ENCODE peak calls at places on chromosome 1, in six cellular contexts. One of them, this sample, is unnamed.

GRCh38 chr1:2828586-2829250 is 27.2 kb upstream of the TTC34 start:
- DNase-seq in fibroblast of lung: no peak
- DNase-seq in aorta: peak; percentile 21
- DNase-seq in lower lobe of right lung: peak; percentile 17
- DNase-seq in adrenal gland: no peak
- DNase-seq in body of pancreas: no peak
- DNase-seq in this sample: peak; percentile 44

GRCh38 chr1:157158967-157159366 is 20.8 kb upstream of the ETV3 start:
- DNase-seq in adrenal gland: no peak
- DNase-seq in body of pancreas: no peak
- DNase-seq in fibroblast of lung: no peak
- DNase-seq in lower lobe of right lung: no peak
- DNase-seq in aorta: no peak
- DNase-seq in this sample: no peak

GRCh38 chr1:14623090-14623489 is 24.6 kb downstream of the KAZN start:
- DNase-seq in adrenal gland: no peak
- DNase-seq in aorta: no peak
- DNase-seq in fibroblast of lung: no peak
- DNase-seq in body of pancreas: no peak
- DNase-seq in lower lobe of right lung: no peak
- DNase-seq in this sample: no peak

GRCh38 chr1:118317836-118318614 is 133.0 kb upstream of the SPAG17 start:
- DNase-seq in body of pancreas: no peak
- DNase-seq in aorta: no peak
- DNase-seq in adrenal gland: no peak
- DNase-seq in fibroblast of lung: no peak
- DNase-seq in lower lobe of right lung: no peak
- DNase-seq in this sample: no peak

GRCh38 chr1:28530456-28530855 is 22.4 kb upstream of the TRNAU1AP start:
- DNase-seq in body of pancreas: no peak
- DNase-seq in aorta: no peak
- DNase-seq in adrenal gland: no peak
- DNase-seq in lower lobe of right lung: no peak
- DNase-seq in fibroblast of lung: no peak
- DNase-seq in this sample: no peak

GRCh38 chr1:152539901-152540300 is 25.6 kb downstream of the CRCT1 start:
- DNase-seq in body of pancreas: no peak
- DNase-seq in lower lobe of right lung: no peak
- DNase-seq in fibroblast of lung: no peak
- DNase-seq in adrenal gland: no peak
- DNase-seq in aorta: no peak
- DNase-seq in this sample: no peak

GRCh38 chr1:18010945-18011344 is 96.7 kb upstream of the IGSF21 start:
- DNase-seq in aorta: no peak
- DNase-seq in lower lobe of right lung: no peak
- DNase-seq in body of pancreas: no peak
- DNase-seq in adrenal gland: no peak
- DNase-seq in fibroblast of lung: no peak
- DNase-seq in this sample: no peak

GRCh38 chr1:65319141-65319540 is 9.8 kb downstream of the DNAJC6 start:
- DNase-seq in aorta: no peak
- DNase-seq in fibroblast of lung: no peak
- DNase-seq in adrenal gland: no peak
- DNase-seq in lower lobe of right lung: no peak
- DNase-seq in body of pancreas: no peak
- DNase-seq in this sample: no peak

GRCh38 chr1:183012301-183012994 is 10.8 kb upstream of the LAMC1 start:
- DNase-seq in body of pancreas: no peak
- DNase-seq in fibroblast of lung: no peak
- DNase-seq in lower lobe of right lung: no peak
- DNase-seq in aorta: no peak
- DNase-seq in adrenal gland: no peak
- DNase-seq in this sample: no peak

GRCh38 chr1:147099192-147099591 is 73.1 kb downstream of the PRKAB2 start:
- DNase-seq in adrenal gland: no peak
- DNase-seq in body of pancreas: no peak
- DNase-seq in fibroblast of lung: no peak
- DNase-seq in aorta: no peak
- DNase-seq in lower lobe of right lung: no peak
- DNase-seq in this sample: no peak

GRCh38 chr1:8384088-8384487 is 66.2 kb downstream of the SLC45A1 start:
- DNase-seq in fibroblast of lung: no peak
- DNase-seq in lower lobe of right lung: no peak
- DNase-seq in body of pancreas: no peak
- DNase-seq in adrenal gland: no peak
- DNase-seq in aorta: no peak
- DNase-seq in this sample: no peak

GRCh38 chr1:145979746-145980435 is 15.4 kb downstream of the POLR3GL start:
- DNase-seq in aorta: peak; percentile 63
- DNase-seq in body of pancreas: no peak
- DNase-seq in adrenal gland: peak; percentile 44
- DNase-seq in lower lobe of right lung: no peak
- DNase-seq in fibroblast of lung: no peak
- DNase-seq in this sample: no peak

GRCh38 chr1:239831577-239832355 is 259.9 kb upstream of the FMN2 start:
- DNase-seq in fibroblast of lung: no peak
- DNase-seq in body of pancreas: no peak
- DNase-seq in aorta: no peak
- DNase-seq in adrenal gland: no peak
- DNase-seq in lower lobe of right lung: no peak
- DNase-seq in this sample: no peak

GRCh38 chr1:76862447-76862846 is 4.8 kb upstream of the ST6GALNAC5 start:
- DNase-seq in body of pancreas: no peak
- DNase-seq in lower lobe of right lung: no peak
- DNase-seq in fibroblast of lung: peak; percentile 91
- DNase-seq in adrenal gland: no peak
- DNase-seq in aorta: no peak
- DNase-seq in this sample: no peak

DNA sequence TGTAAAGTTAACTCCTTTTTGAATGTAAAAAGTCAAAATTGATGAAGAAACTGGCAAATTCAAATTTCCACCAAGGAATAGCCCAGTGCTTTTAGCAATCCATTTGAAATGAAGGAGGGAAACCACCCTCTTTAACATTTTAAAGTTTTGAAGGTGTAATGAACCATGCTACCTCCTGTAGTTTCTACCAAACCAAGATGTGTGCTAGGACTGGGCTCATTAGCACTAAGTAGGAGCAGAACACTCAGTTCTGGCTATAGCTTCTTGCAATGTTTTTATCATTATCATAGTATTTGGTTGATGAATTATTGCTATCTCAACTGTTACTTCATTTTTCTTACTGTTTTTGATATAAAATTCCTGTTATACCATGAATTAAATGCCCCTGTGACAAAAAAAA is 319.2 kb upstream of the ZRANB2 start:
- DNase-seq in body of pancreas: no peak
- DNase-seq in fibroblast of lung: no peak
- DNase-seq in adrenal gland: no peak
- DNase-seq in aorta: no peak
- DNase-seq in lower lobe of right lung: no peak
- DNase-seq in this sample: no peak
- H3K9me3 ChIP-seq in body of pancreas: no peaks in the 10 kb centered on the region
- H3K9me3 ChIP-seq in fibroblast of lung: no peaks in the 10 kb centered on the region
- H3K9me3 ChIP-seq in adrenal gland: no peaks in the 10 kb centered on the region
- H3K9me3 ChIP-seq in aorta: no peaks in the 10 kb centered on the region
- H3K9me3 ChIP-seq in lower lobe of right lung: no peaks in the 10 kb centered on the region
- H3K9me3 ChIP-seq in this sample: no peaks in the 10 kb centered on the region

DNA sequence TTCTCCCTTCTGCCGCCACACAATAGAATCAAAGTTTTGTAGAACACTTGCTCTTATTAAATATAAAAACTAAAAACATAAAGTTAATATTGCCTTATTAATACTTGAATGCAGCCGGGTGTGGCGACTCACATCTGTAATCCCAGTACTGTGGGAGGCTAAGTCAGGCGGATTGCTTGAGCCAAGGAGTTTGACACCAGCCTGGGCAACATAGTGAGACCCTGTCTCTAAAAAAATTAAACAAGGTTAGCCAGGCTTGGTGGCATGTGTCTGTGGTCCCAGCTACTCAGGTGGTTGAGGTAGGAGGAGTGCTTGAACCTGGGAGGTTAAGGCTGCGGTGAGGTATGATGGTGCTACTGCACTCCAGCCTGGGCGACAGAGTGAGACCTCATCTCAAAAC is 13.2 kb upstream of the HHAT start:
- DNase-seq in adrenal gland: no peak
- DNase-seq in lower lobe of right lung: no peak
- DNase-seq in body of pancreas: no peak
- DNase-seq in aorta: no peak
- DNase-seq in fibroblast of lung: no peak
- DNase-seq in this sample: no peak
- H3K9me3 ChIP-seq in adrenal gland: no peaks in the 10 kb centered on the region
- H3K9me3 ChIP-seq in lower lobe of right lung: no peaks in the 10 kb centered on the region
- H3K9me3 ChIP-seq in body of pancreas: no peaks in the 10 kb centered on the region
- H3K9me3 ChIP-seq in aorta: no peaks in the 10 kb centered on the region
- H3K9me3 ChIP-seq in fibroblast of lung: no peaks in the 10 kb centered on the region
- H3K9me3 ChIP-seq in this sample: no peaks in the 10 kb centered on the region

DNA sequence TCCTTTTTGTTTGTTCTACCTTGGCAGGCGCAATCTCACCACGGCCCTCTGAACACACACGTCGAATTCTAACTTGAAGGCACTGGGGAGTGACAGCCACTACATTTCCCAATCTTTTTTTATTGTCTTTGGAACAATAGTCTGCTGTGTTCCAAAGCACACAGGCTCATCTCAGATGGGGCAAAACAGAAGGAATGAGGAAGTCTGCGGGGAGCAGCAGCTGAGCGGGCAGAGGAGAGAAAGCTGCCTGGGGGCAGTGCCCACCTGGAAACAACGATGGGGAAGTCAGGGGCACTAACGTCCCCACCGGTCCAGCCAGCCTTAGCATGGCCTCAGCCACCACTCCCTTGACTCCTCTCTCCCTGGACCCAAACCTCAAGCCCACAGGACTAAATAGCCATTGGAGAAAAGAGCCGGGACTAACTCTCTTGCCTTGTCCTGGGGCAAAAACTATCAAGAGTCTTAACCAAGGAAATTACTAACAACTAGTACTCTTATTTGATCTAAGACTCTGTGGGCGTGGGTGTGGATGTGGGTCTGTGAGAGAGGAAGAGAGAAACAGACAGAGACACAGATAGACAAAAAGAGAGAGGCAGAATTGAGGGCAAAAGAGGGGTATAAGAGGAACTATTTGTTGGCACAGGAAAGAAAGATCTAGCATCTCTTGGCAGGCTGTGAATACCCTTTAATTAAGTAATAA is 34.2 kb downstream of the SYF2 start:
- DNase-seq in aorta: no peak
- DNase-seq in body of pancreas: no peak
- DNase-seq in lower lobe of right lung: no peak
- DNase-seq in adrenal gland: no peak
- DNase-seq in fibroblast of lung: no peak
- DNase-seq in this sample: no peak
- H3K9me3 ChIP-seq in aorta: no peaks in the 10 kb centered on the region
- H3K9me3 ChIP-seq in body of pancreas: no peaks in the 10 kb centered on the region
- H3K9me3 ChIP-seq in lower lobe of right lung: no peaks in the 10 kb centered on the region
- H3K9me3 ChIP-seq in adrenal gland: no peaks in the 10 kb centered on the region
- H3K9me3 ChIP-seq in fibroblast of lung: no peaks in the 10 kb centered on the region
- H3K9me3 ChIP-seq in this sample: no peaks in the 10 kb centered on the region

GRCh38 chr1:203631946-203632345 is 5.3 kb downstream of the ATP2B4 start:
- DNase-seq in fibroblast of lung: no peak
- DNase-seq in aorta: no peak
- DNase-seq in body of pancreas: no peak
- DNase-seq in lower lobe of right lung: no peak
- DNase-seq in adrenal gland: no peak
- DNase-seq in this sample: no peak

GRCh38 chr1:203629509-203630082 is 3.0 kb downstream of the ATP2B4 start:
- DNase-seq in adrenal gland: peak; percentile 73
- DNase-seq in lower lobe of right lung: peak; percentile 85
- DNase-seq in body of pancreas: peak; percentile 75
- DNase-seq in fibroblast of lung: peak; percentile 49
- DNase-seq in aorta: peak; percentile 80
- DNase-seq in this sample: no peak

GRCh38 chr1:203628997-203629508 is 2.4 kb downstream of the ATP2B4 start:
- DNase-seq in body of pancreas: peak; percentile 14
- DNase-seq in adrenal gland: no peak
- DNase-seq in lower lobe of right lung: no peak
- DNase-seq in fibroblast of lung: peak; percentile 18
- DNase-seq in aorta: no peak
- DNase-seq in this sample: no peak

GRCh38 chr1:203631349-203631748 is 4.7 kb downstream of the ATP2B4 start:
- DNase-seq in adrenal gland: no peak
- DNase-seq in fibroblast of lung: no peak
- DNase-seq in body of pancreas: no peak
- DNase-seq in aorta: no peak
- DNase-seq in lower lobe of right lung: no peak
- DNase-seq in this sample: no peak

GRCh38 chr1:203630697-203631096 is 4.1 kb downstream of the ATP2B4 start:
- DNase-seq in aorta: no peak
- DNase-seq in fibroblast of lung: no peak
- DNase-seq in body of pancreas: no peak
- DNase-seq in lower lobe of right lung: no peak
- DNase-seq in adrenal gland: peak; percentile 76
- DNase-seq in this sample: no peak
- H3K9me3 ChIP-seq in aorta: no peaks in the 10 kb centered on the region
- H3K9me3 ChIP-seq in fibroblast of lung: no peaks in the 10 kb centered on the region
- H3K9me3 ChIP-seq in body of pancreas: no peaks in the 10 kb centered on the region
- H3K9me3 ChIP-seq in lower lobe of right lung: no peaks in the 10 kb centered on the region
- H3K9me3 ChIP-seq in adrenal gland: no peaks in the 10 kb centered on the region
- H3K9me3 ChIP-seq in this sample: no peaks in the 10 kb centered on the region

GRCh38 chr1:45409243-45409642 is 69.0 kb upstream of the MUTYH start:
- DNase-seq in body of pancreas: no peak
- DNase-seq in fibroblast of lung: no peak
- DNase-seq in lower lobe of right lung: no peak
- DNase-seq in aorta: no peak
- DNase-seq in adrenal gland: no peak
- DNase-seq in this sample: no peak

GRCh38 chr1:45401524-45401923 is 61.3 kb upstream of the MUTYH start:
- DNase-seq in lower lobe of right lung: no peak
- DNase-seq in aorta: no peak
- DNase-seq in body of pancreas: no peak
- DNase-seq in adrenal gland: no peak
- DNase-seq in fibroblast of lung: no peak
- DNase-seq in this sample: no peak

GRCh38 chr1:45403298-45404079 is 63.2 kb upstream of the MUTYH start:
- DNase-seq in body of pancreas: no peak
- DNase-seq in adrenal gland: no peak
- DNase-seq in aorta: no peak
- DNase-seq in lower lobe of right lung: no peak
- DNase-seq in fibroblast of lung: no peak
- DNase-seq in this sample: no peak

GRCh38 chr1:45407888-45408287 is 67.6 kb upstream of the MUTYH start:
- DNase-seq in lower lobe of right lung: no peak
- DNase-seq in aorta: no peak
- DNase-seq in fibroblast of lung: no peak
- DNase-seq in adrenal gland: no peak
- DNase-seq in body of pancreas: no peak
- DNase-seq in this sample: no peak

GRCh38 chr1:45405636-45406035 is 65.4 kb upstream of the MUTYH start:
- DNase-seq in body of pancreas: no peak
- DNase-seq in lower lobe of right lung: no peak
- DNase-seq in fibroblast of lung: no peak
- DNase-seq in aorta: no peak
- DNase-seq in adrenal gland: no peak
- DNase-seq in this sample: no peak
- H3K9me3 ChIP-seq in body of pancreas: no peaks in the 10 kb centered on the region
- H3K9me3 ChIP-seq in lower lobe of right lung: no peaks in the 10 kb centered on the region
- H3K9me3 ChIP-seq in fibroblast of lung: no peaks in the 10 kb centered on the region
- H3K9me3 ChIP-seq in aorta: no peaks in the 10 kb centered on the region
- H3K9me3 ChIP-seq in adrenal gland: no peaks in the 10 kb centered on the region
- H3K9me3 ChIP-seq in this sample: no peaks in the 10 kb centered on the region

GRCh38 chr1:248739580-248740205 is 15.9 kb downstream of the LYPD8 start:
- DNase-seq in fibroblast of lung: no peak
- DNase-seq in adrenal gland: no peak
- DNase-seq in lower lobe of right lung: no peak
- DNase-seq in aorta: no peak
- DNase-seq in body of pancreas: no peak
- DNase-seq in this sample: no peak
- H3K9me3 ChIP-seq in fibroblast of lung: no peaks in the 10 kb centered on the region
- H3K9me3 ChIP-seq in adrenal gland: no peaks in the 10 kb centered on the region
- H3K9me3 ChIP-seq in lower lobe of right lung: no peaks in the 10 kb centered on the region
- H3K9me3 ChIP-seq in aorta: no peaks in the 10 kb centered on the region
- H3K9me3 ChIP-seq in body of pancreas: no peaks in the 10 kb centered on the region
- H3K9me3 ChIP-seq in this sample: no peaks in the 10 kb centered on the region